ENCODE peak calls at places on chromosomes 4 and X, in seven cellular contexts. Q, U, P, H, G, A and C are unnamed samples.

GRCh38 chr4:169201144-169202124 is 69.3 kb downstream of the SH3RF1 start:
- DNase-seq in Q (no peak), U (no peak), P (peak; percentile 33), H (no peak), G (no peak), A (no peak), C (no peak)

GRCh38 chr4:118911162-118911791 is 22.6 kb downstream of the SYNPO2 start:
- DNase-seq in Q (no peak), U (no peak), P (peak; percentile 88), H (no peak), G (peak; percentile 70), A (no peak), C (no peak)

GRCh38 chrX:7263961-7264360 is 116.0 kb upstream of the PUDP start:
- DNase-seq in Q (peak; percentile 1), U (no peak), P (peak; percentile 48), H (no peak), G (peak; percentile 47), A (no peak), C (no peak)

GRCh38 chrX:4850312-4850711 is 1136.9 kb upstream of the PRKX start:
- DNase-seq in Q (no peak), U (no peak), P (no peak), H (no peak), G (no peak), A (no peak), C (no peak)

GRCh38 chrX:87516716-87517115 is 886 bp upstream of the KLHL4 start:
- DNase-seq in Q (peak; percentile 39), U (no peak), P (no peak), H (no peak), G (no peak), A (no peak), C (no peak)

GRCh38 chr4:99324978-99325377 is 3.8 kb upstream of the ADH1B start:
- DNase-seq in Q (no peak), U (no peak), P (peak; percentile 89), H (no peak), G (peak; percentile 78), A (no peak), C (no peak)

GRCh38 chr4:154526151-154526550 is 24.0 kb downstream of the PLRG1 start:
- DNase-seq in Q (no peak), U (no peak), P (no peak), H (no peak), G (no peak), A (no peak), C (peak; percentile 3)

GRCh38 chr4:63919636-63920365 is 489.4 kb downstream of the TECRL start:
- DNase-seq in Q (no peak), U (no peak), P (no peak), H (no peak), G (no peak), A (no peak), C (no peak)

GRCh38 chr4:112451831-112452230 is 64.1 kb downstream of the NEUROG2 start:
- DNase-seq in Q (no peak), U (no peak), P (no peak), H (no peak), G (no peak), A (no peak), C (no peak)

GRCh38 chr4:187724526-187724925 is 271.0 kb upstream of the ZFP42 start:
- DNase-seq in Q (no peak), U (no peak), P (no peak), H (no peak), G (no peak), A (no peak), C (no peak)